ENCODE peak calls at places on chromosomes 1 and 21, in six cellular contexts. H is right atrium auricular region, D is transverse colon, K is RWPE2, Y is mesenchymal stem cell, P is aorta. C is an unnamed sample. For H3K27me3 and H3K4me1, the result is how much of the 10 kb centered on the place peaks cover.

GRCh38 chr1:53267761-53268160 is 29.4 kb upstream of the MAGOH start:
- DNase-seq in H (no peak), D (no peak), K (no peak), Y (no peak), P (no peak), C (no peak)

GRCh38 chr1:40806724-40807675 is 23.4 kb downstream of the KCNQ4 start:
- DNase-seq in H (no peak), D (no peak), K (no peak), Y (no peak), P (peak), C (no peak)

GRCh38 chr1:199089393-199090122 is 450.7 kb downstream of the PTPRC start:
- DNase-seq in H (no peak), D (no peak), K (no peak), Y (no peak), P (no peak), C (peak)

GRCh38 chr1:82801151-82801550 is 1000.4 kb downstream of the ADGRL2 start:
- DNase-seq in H (no peak), D (no peak), K (no peak), Y (no peak), P (no peak), C (no peak)

GRCh38 chr1:203178821-203179220 is 3.2 kb upstream of the MYBPH start:
- DNase-seq in H (no peak), D (no peak), K (no peak), Y (no peak), P (no peak), C (no peak)

GRCh38 chr1:109704173-109704572 is 7.9 kb upstream of the GSTM5 start:
- DNase-seq in H (no peak), D (no peak), K (no peak), Y (no peak), P (no peak), C (no peak)

GRCh38 chr1:27601771-27602509 is 2.0 kb downstream of the AHDC1 start:
- DNase-seq in H (no peak), D (peak), K (no peak), Y (no peak), P (peak), C (no peak)

GRCh38 chr1:226722901-226723639 is 16.0 kb downstream of the ITPKB start:
- DNase-seq in H (no peak), D (no peak), K (no peak), Y (no peak), P (no peak), C (no peak)

GRCh38 chr1:40802078-40803075 is 18.8 kb downstream of the KCNQ4 start:
- DNase-seq in H (peak), D (peak), K (peak), Y (peak), P (peak), C (peak)

GRCh38 chr21:37452222-37452621 is 85.6 kb downstream of the DYRK1A start:
- DNase-seq in H (no peak), D (no peak), K (no peak), Y (peak), P (no peak), C (no peak)

GRCh38 chr1:92277105-92277504 is 21.7 kb downstream of the GLMN start:
- DNase-seq in H (no peak), D (no peak), K (no peak), Y (peak), P (no peak), C (no peak)

GRCh38 chr1:206769331-206769731 is 1.2 kb upstream of the IL19 start:
- DNase-seq in H (no peak), D (peak), K (no peak), Y (no peak), P (no peak), C (no peak)

GRCh38 chr1:65170511-65171142 is 22.6 kb downstream of the AK4 start:
- DNase-seq in H (no peak), D (peak), K (no peak), Y (peak), P (no peak), C (no peak)

GRCh38 chr1:66274634-66275033 is 259.3 kb upstream of the SGIP1 start:
- DNase-seq in H (no peak), D (no peak), K (no peak), Y (peak), P (no peak), C (no peak)

GRCh38 chr1:60825593-60825992 is 256.8 kb upstream of the NFIA start:
- DNase-seq in H (no peak), D (peak), K (no peak), Y (no peak), P (no peak), C (peak)

GRCh38 chr21:38699048-38699447 is 106.7 kb upstream of the ETS2 start:
- DNase-seq in H (no peak), D (no peak), K (no peak), Y (no peak), P (no peak), C (no peak)

GRCh38 chr1:178541829-178542553 is 29.1 kb downstream of the TEX35 start:
- DNase-seq in H (no peak), D (peak), K (no peak), Y (no peak), P (peak), C (peak)

GRCh38 chr21:29260461-29260860 is 38.3 kb upstream of the BACH1 start:
- DNase-seq in H (no peak), D (no peak), K (no peak), Y (no peak), P (no peak), C (no peak)

GRCh38 chr1:108627256-108627655 is 33.6 kb downstream of the HENMT1 start:
- DNase-seq in H (no peak), D (no peak), K (no peak), Y (no peak), P (no peak), C (no peak)

GRCh38 chr1:3031401-3032221 is 10.3 kb downstream of the ACTRT2 start:
- DNase-seq in H (peak), D (no peak), K (no peak), Y (no peak), P (peak), C (no peak)

DNA sequence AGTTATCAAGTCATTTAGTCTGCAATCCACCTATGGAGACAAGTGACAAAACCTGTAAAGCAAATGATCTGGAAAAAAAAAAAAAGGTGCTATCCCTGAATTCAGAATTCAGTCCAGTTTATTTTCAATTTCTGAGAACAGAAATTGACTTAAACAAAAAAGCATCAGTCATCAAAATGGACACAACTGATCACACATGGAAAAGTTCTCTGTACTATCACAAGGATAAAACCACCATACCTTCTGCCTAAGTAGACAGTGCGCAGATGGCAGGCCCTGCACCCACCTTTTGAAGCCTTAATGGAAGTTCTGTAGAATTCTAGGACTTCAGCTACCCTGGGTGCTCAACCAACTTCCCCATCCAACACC is 3.5 kb downstream of the PABPC4 start:
- DNase-seq in H (no peak), D (no peak), K (no peak), Y (no peak), P (no peak), C (no peak)
- H3K4me3 ChIP-seq in H (peak), D (no peak), K (no peak), Y (peak), P (no peak), C (peak)

DNA sequence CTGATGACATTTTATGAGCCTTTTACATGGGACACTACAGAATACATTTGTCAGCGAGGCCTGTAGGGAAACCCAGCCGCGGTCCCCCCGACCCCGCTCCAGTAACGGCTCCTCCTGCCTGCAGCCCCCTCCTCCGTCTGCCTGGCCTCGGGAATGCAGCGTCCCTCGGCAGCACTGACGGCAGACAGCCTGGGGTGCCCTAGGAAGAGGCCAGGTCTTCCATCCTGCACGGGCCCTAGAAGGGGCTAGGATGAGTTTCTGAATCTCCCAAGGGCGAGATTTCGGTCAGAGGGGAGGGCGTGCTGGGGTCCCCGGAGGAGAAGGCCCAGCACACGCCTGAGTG is 8.4 kb downstream of the SAMD11 start:
- DNase-seq in H (no peak), D (no peak), K (no peak), Y (no peak), P (no peak), C (no peak)
- H3K27me3 ChIP-seq in H (under half), D (half or more), K (half or more), Y (half or more), P (under half), C (under half)

DNA sequence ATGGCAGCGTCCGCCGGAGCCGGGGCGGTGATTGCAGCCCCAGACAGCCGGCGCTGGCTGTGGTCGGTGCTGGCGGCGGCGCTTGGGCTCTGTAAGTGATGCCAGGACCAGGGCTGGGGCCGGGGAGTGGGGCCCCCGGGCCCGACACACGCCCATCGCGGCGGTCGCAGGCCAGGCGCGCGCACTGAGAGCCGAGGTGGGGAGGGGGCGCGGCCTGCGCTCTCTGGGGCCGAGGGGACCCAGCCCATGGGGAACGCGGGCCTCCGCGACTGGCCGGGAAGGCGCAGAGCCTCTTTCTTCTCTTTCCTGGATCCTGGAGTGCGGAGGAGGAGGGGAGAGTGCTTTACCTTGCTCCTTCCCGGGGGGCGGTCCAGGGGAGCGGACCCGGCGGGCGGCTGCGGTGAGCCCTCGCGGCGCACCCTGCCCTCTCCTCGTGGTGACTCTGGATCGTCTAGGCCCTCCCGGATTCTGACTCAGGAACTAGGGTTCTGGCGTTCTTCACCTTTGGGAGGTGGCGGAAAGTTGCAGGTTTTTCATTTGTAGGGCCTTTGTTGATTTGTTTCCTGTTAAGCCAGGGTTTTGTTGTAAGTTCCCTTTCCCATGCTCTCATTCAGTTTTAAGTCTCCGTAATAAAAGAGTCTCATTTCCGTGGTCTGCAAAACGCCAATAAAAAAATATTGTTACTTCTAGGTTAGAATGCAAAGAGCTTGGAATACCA is 529 bp downstream of the MPZL1 start:
- DNase-seq in H (no peak), D (peak), K (no peak), Y (peak), P (peak), C (no peak)
- H3K4me1 ChIP-seq in H (under half), D (under half), K (under half), Y (under half), P (under half), C (under half)

GRCh38 chr1:57423135-57424131 is at the start of gene DAB1:
- DNase-seq in H (no peak), D (no peak), K (peak), Y (peak), P (no peak), C (no peak)

GRCh38 chr1:57422271-57423134 is 1.4 kb downstream of the DAB1 start:
- DNase-seq in H (no peak), D (no peak), K (no peak), Y (peak), P (no peak), C (no peak)

GRCh38 chr1:57424231-57425027 is 569 bp upstream of the DAB1 start:
- DNase-seq in H (no peak), D (no peak), K (peak), Y (peak), P (no peak), C (no peak)

DNA sequence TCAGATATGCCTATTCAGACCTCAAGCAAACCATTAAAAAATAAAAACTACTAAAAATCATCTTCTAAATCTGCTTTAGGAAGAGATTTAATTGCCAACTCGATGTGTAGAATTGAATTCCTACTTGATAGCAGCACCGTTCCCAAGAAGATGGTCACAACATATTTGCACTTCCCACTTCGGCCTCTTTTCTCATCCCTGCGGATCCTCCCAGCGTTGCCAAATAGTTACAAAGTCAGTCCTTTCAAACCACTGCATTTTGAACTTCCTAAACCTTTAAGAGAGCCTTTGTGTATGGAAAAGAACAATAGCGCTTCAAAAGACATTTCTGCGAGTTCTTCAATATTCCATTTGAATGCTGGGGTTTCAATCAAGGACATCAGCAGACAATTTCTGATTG is 2.5 kb downstream of the DAB1 start:
- DNase-seq in H (no peak), D (no peak), K (no peak), Y (no peak), P (no peak), C (no peak)
- H3K4me3 ChIP-seq in H (no peak), D (no peak), K (no peak), Y (no peak), P (no peak), C (no peak)

GRCh38 chr1:100538935-100539835 is 1.2 kb downstream of the GPR88 start:
- DNase-seq in H (no peak), D (no peak), K (no peak), Y (no peak), P (peak), C (no peak)

GRCh38 chr1:100542264-100542663 is 4.3 kb downstream of the GPR88 start:
- DNase-seq in H (no peak), D (no peak), K (no peak), Y (no peak), P (no peak), C (no peak)

GRCh38 chr1:100536031-100536430 is 1.9 kb upstream of the GPR88 start:
- DNase-seq in H (no peak), D (no peak), K (no peak), Y (no peak), P (no peak), C (no peak)

GRCh38 chr1:100543640-100544039 is 5.7 kb downstream of the GPR88 start:
- DNase-seq in H (no peak), D (no peak), K (no peak), Y (no peak), P (no peak), C (peak)

DNA sequence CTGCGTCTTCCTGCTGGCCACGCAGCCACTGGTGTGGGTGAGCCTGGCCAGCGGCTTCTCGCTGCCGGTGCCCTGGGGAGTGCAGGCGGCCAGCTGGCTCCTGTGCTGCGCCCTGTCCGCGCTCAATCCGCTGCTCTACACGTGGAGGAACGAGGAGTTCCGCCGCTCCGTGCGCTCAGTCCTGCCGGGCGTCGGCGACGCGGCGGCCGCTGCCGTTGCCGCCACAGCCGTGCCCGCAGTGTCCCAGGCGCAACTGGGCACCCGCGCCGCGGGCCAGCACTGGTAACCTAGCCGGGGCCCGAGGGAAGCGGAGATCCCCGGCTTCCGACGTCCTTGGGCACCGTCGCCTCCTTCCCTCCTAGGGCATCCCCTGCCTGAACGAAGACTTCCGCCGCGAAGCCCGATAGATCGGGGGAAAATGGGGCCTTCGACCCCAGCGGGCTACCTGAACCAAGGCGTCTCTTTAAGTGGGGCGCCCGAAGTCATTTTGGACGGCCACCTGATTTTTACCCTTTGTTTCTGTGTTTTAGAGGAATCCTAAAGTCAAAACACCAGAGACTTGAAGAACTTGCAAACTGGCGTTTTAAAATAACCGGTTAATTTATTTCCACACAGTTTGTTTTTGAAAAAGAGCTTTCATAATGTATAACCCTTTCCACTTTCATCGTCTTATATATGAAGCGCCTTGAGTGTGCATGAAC is 2.0 kb downstream of the GPR88 start:
- DNase-seq in H (no peak), D (no peak), K (no peak), Y (peak), P (peak), C (no peak)
- H3K27me3 ChIP-seq in H (under half), D (half or more), K (half or more), Y (under half), P (under half), C (under half)